ENCODE peak calls at places on chromosomes 13 and 19, in seven cellular contexts. F, N, A, X, V, J and O are unnamed samples.

GRCh38 chr19:49132974-49133609 is 13.7 kb downstream of the PPFIA3 start:
- DNase-seq in F (peak), N (peak), A (no peak), X (no peak), V (no peak), J (peak), O (no peak)

GRCh38 chr19:3450796-3451411 is 29.4 kb downstream of the SMIM24 start:
- DNase-seq in F (peak), N (no peak), A (no peak), X (peak), V (peak), J (no peak), O (no peak)

GRCh38 chr13:91368676-91369425 is 21.4 kb downstream of the MIR17HG start:
- DNase-seq in F (no peak), N (no peak), A (no peak), X (no peak), V (no peak), J (no peak), O (no peak)

GRCh38 chr13:21365574-21365973 is 93.5 kb downstream of the ZDHHC20 start:
- DNase-seq in F (no peak), N (no peak), A (no peak), X (no peak), V (no peak), J (no peak), O (no peak)

GRCh38 chr13:19178901-19179593 is 2.6 kb downstream of the TUBA3C start:
- DNase-seq in F (peak), N (no peak), A (no peak), X (no peak), V (no peak), J (no peak), O (no peak)

GRCh38 chr13:84050551-84050950 is 168.3 kb upstream of the SLITRK1 start:
- DNase-seq in F (no peak), N (no peak), A (no peak), X (no peak), V (peak), J (no peak), O (no peak)

GRCh38 chr13:40665754-40666057 is 735 bp downstream of the FOXO1 start:
- DNase-seq in F (no peak), N (peak), A (peak), X (no peak), V (no peak), J (no peak), O (no peak)

GRCh38 chr19:58562126-58563033 is 4.0 kb upstream of the UBE2M start:
- DNase-seq in F (peak), N (peak), A (no peak), X (no peak), V (no peak), J (peak), O (peak)

GRCh38 chr19:45100797-45101196 is 7.8 kb downstream of the PPP1R37 start:
- DNase-seq in F (no peak), N (no peak), A (no peak), X (no peak), V (no peak), J (no peak), O (no peak)

GRCh38 chr19:54253331-54254194 is 3.5 kb downstream of the LILRB5 start:
- DNase-seq in F (no peak), N (no peak), A (no peak), X (no peak), V (no peak), J (no peak), O (no peak)

GRCh38 chr19:39078436-39079200 is 5.5 kb upstream of the ACP7 start:
- DNase-seq in F (no peak), N (no peak), A (no peak), X (peak), V (peak), J (no peak), O (no peak)

GRCh38 chr19:39077323-39077722 is 6.8 kb upstream of the ACP7 start:
- DNase-seq in F (no peak), N (no peak), A (no peak), X (no peak), V (no peak), J (no peak), O (no peak)

GRCh38 chr19:39082745-39083598 is 1.2 kb upstream of the ACP7 start:
- DNase-seq in F (no peak), N (no peak), A (no peak), X (no peak), V (no peak), J (no peak), O (peak)

GRCh38 chr19:39082167-39082566 is 2.0 kb upstream of the ACP7 start:
- DNase-seq in F (no peak), N (no peak), A (no peak), X (no peak), V (no peak), J (no peak), O (no peak)

GRCh38 chr19:39080431-39080830 is 3.7 kb upstream of the ACP7 start:
- DNase-seq in F (no peak), N (no peak), A (no peak), X (no peak), V (no peak), J (no peak), O (no peak)
- TF ChIP-seq CTCF in F (no peak), N (no peak), A (no peak), X (no peak), V (no peak), J (no peak), O (no peak)

GRCh38 chr13:27712421-27712820 is 79.9 kb upstream of the GSX1 start:
- DNase-seq in F (peak), N (no peak), A (no peak), X (no peak), V (no peak), J (no peak), O (no peak)

GRCh38 chr13:27713767-27714166 is 78.5 kb upstream of the GSX1 start:
- DNase-seq in F (no peak), N (no peak), A (no peak), X (no peak), V (no peak), J (no peak), O (no peak)

GRCh38 chr13:27704681-27705080 is 83.0 kb downstream of the POLR1D start:
- DNase-seq in F (no peak), N (no peak), A (no peak), X (no peak), V (no peak), J (no peak), O (no peak)

GRCh38 chr13:27709779-27710178 is 82.5 kb upstream of the GSX1 start:
- DNase-seq in F (no peak), N (no peak), A (no peak), X (no peak), V (no peak), J (no peak), O (no peak)

DNA sequence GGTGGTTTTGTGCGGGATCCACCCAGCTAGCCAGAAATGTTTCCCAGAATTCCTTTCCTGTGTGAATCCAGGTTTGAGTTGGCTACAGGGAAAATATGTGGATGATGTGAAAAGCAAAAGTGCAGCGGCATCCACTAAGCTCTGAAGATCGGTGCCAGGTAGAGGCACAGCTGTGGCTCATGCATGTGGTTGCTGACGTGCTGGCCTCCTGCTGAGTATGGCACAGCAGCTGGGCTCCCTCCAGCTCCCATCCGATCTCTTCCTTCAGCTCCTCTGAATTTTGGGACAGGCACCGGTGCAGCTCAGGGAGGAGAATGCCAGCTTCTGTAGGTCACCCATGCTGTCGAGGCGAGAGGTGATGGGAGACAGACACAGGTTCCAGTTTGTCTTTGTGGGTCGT is 84.0 kb upstream of the GSX1 start:
- DNase-seq in F (no peak), N (no peak), A (no peak), X (no peak), V (no peak), J (no peak), O (no peak)
- TF ChIP-seq CTCF in F (no peak), N (no peak), A (no peak), X (no peak), V (no peak), J (no peak), O (no peak)

GRCh38 chr13:110107568-110108347 is 199.2 kb downstream of the COL4A1 start:
- DNase-seq in F (no peak), N (peak), A (no peak), X (no peak), V (no peak), J (no peak), O (peak)
- TF ChIP-seq CTCF in F (no peak), N (no peak), A (no peak), X (no peak), V (peak), J (no peak), O (peak)

DNA sequence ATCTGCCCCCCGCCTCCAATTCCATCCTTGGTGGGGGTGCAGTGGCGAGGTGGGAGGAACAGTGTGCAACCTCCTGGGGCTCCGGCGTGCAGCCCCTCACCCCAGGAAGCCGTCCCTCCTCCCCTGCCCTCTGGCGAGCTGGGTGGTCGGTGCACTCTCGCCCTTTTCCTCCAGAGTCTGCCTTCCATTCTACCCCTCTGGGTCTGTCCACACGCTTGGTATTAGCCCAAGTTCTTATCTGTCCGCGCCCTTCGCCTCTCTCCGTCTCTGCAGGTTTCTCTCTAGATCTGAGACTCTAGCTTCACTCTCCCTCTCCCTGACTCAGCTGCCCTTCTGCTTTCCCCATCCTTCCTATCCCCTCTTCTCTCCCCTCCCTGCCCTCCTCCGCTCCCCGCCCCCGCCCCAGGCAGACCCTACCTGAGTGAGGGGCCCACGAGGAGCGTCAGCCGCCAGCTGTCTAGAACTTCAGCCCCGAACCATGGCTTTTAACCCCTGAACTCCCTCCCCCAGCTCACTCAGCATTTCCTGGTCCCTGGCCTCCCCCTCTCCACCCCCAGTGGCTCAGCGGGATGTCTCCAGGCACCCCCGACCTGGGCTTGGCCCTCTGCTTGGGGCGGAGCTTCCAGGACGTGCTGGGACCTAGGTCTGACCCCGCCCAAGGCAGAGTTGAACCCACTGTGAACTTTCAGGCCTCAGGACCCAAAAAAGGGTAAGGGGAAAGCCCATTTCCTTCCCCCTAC is 499 bp upstream of the KLK13 start:
- DNase-seq in F (peak), N (no peak), A (no peak), X (no peak), V (no peak), J (no peak), O (no peak)
- TF ChIP-seq CTCF in F (no peak), N (no peak), A (no peak), X (no peak), V (no peak), J (no peak), O (no peak)